ENCODE peak calls at places on chromosomes 13 and 19, in seven cellular contexts. V, T, Z, J, Y, U and L are unnamed samples.

GRCh38 chr19:35002037-35002535 is 2.0 kb downstream of the GRAMD1A start:
- DNase-seq in V (no peak), T (no peak), Z (no peak), J (no peak), Y (no peak), U (no peak), L (no peak)

GRCh38 chr19:18308051-18308947 is 14.6 kb downstream of the LSM4 start:
- DNase-seq in V (no peak), T (no peak), Z (no peak), J (no peak), Y (no peak), U (no peak), L (no peak)

GRCh38 chr13:74443623-74444022 is 309.4 kb upstream of the KLF12 start:
- DNase-seq in V (no peak), T (peak; percentile 1), Z (no peak), J (no peak), Y (no peak), U (peak; percentile 33), L (peak; percentile 71)

GRCh38 chr13:83221813-83222241 is 660.4 kb downstream of the SLITRK1 start:
- DNase-seq in V (no peak), T (no peak), Z (no peak), J (no peak), Y (no peak), U (no peak), L (peak; percentile 89)

GRCh38 chr19:34578751-34579150 is 97.2 kb downstream of the WTIP start:
- DNase-seq in V (no peak), T (no peak), Z (no peak), J (no peak), Y (no peak), U (no peak), L (no peak)

GRCh38 chr13:103430368-103430767 is 364.2 kb upstream of the SLC10A2 start:
- DNase-seq in V (no peak), T (no peak), Z (no peak), J (no peak), Y (no peak), U (no peak), L (no peak)

GRCh38 chr13:98741741-98742435 is 10.6 kb downstream of the SLC15A1 start:
- DNase-seq in V (no peak), T (no peak), Z (no peak), J (no peak), Y (no peak), U (no peak), L (peak; percentile 42)

GRCh38 chr13:98206946-98207345 is 29.9 kb upstream of the RNF113B start:
- DNase-seq in V (no peak), T (no peak), Z (no peak), J (no peak), Y (no peak), U (no peak), L (peak; percentile 94)

GRCh38 chr13:43799191-43799590 is 12.4 kb upstream of the ENOX1 start:
- DNase-seq in V (peak; percentile 38), T (no peak), Z (no peak), J (no peak), Y (no peak), U (no peak), L (no peak)

GRCh38 chr19:54418030-54418929 is 3.0 kb downstream of the TTYH1 start:
- DNase-seq in V (peak; percentile 53), T (no peak), Z (no peak), J (no peak), Y (no peak), U (peak; percentile 43), L (no peak)

GRCh38 chr13:28805193-28805819 is 14.8 kb upstream of the MTUS2 start:
- DNase-seq in V (peak; percentile 55), T (no peak), Z (peak; percentile 10), J (no peak), Y (no peak), U (peak; percentile 56), L (no peak)

GRCh38 chr13:77048592-77048991 is 21.6 kb upstream of the FBXL3 start:
- DNase-seq in V (no peak), T (no peak), Z (no peak), J (no peak), Y (no peak), U (peak; percentile 75), L (no peak)

GRCh38 chr13:20331949-20332348 is 99.8 kb upstream of the GJB6 start:
- DNase-seq in V (no peak), T (no peak), Z (no peak), J (no peak), Y (no peak), U (no peak), L (no peak)

GRCh38 chr19:58330458-58330857 is 3.7 kb downstream of the ZSCAN22 start:
- DNase-seq in V (no peak), T (peak; percentile 55), Z (no peak), J (no peak), Y (no peak), U (peak; percentile 50), L (peak; percentile 52)

GRCh38 chr19:794989-795658 is 2.1 kb upstream of the PTBP1 start:
- DNase-seq in V (no peak), T (no peak), Z (no peak), J (no peak), Y (no peak), U (no peak), L (no peak)

GRCh38 chr13:64274481-64275217 is 2859.0 kb upstream of the PCDH20 start:
- DNase-seq in V (no peak), T (no peak), Z (no peak), J (no peak), Y (no peak), U (no peak), L (no peak)

GRCh38 chr13:24632382-24633121 is 47.7 kb upstream of the ATP12A start:
- DNase-seq in V (no peak), T (no peak), Z (no peak), J (no peak), Y (no peak), U (no peak), L (no peak)

GRCh38 chr13:79904581-79904980 is 423.6 kb downstream of the NDFIP2 start:
- DNase-seq in V (no peak), T (no peak), Z (no peak), J (no peak), Y (no peak), U (no peak), L (no peak)

GRCh38 chr19:2039082-2039958 is 11.7 kb downstream of the MKNK2 start:
- DNase-seq in V (no peak), T (no peak), Z (no peak), J (no peak), Y (no peak), U (no peak), L (no peak)

GRCh38 chr13:51520524-51520923 is 63.7 kb upstream of the WDFY2 start:
- DNase-seq in V (no peak), T (no peak), Z (no peak), J (no peak), Y (no peak), U (no peak), L (peak; percentile 95)

GRCh38 chr19:4977299-4978174 is 8.6 kb downstream of the KDM4B start:
- DNase-seq in V (no peak), T (no peak), Z (no peak), J (no peak), Y (no peak), U (peak; percentile 65), L (peak; percentile 91)

GRCh38 chr19:38455031-38455430 is 21.5 kb downstream of the RYR1 start:
- DNase-seq in V (no peak), T (no peak), Z (no peak), J (no peak), Y (no peak), U (peak; percentile 64), L (no peak)

GRCh38 chr19:40089462-40089861 is 1.3 kb downstream of the ZNF780A start:
- DNase-seq in V (no peak), T (no peak), Z (no peak), J (no peak), Y (no peak), U (no peak), L (peak; percentile 52)

GRCh38 chr19:29188289-29188688 is 24.7 kb downstream of the UQCRFS1 start:
- DNase-seq in V (no peak), T (no peak), Z (no peak), J (no peak), Y (no peak), U (no peak), L (no peak)

GRCh38 chr19:28019901-28020300 is 1193.0 kb downstream of the UQCRFS1 start:
- DNase-seq in V (no peak), T (no peak), Z (no peak), J (no peak), Y (no peak), U (no peak), L (no peak)

GRCh38 chr13:48221301-48222190 is 11.5 kb upstream of the ITM2B start:
- DNase-seq in V (no peak), T (no peak), Z (no peak), J (no peak), Y (no peak), U (no peak), L (no peak)

GRCh38 chr13:29452773-29453574 is 142.5 kb downstream of the SLC7A1 start:
- DNase-seq in V (no peak), T (no peak), Z (no peak), J (no peak), Y (no peak), U (no peak), L (peak; percentile 59)

GRCh38 chr13:40440990-40441820 is 225.2 kb downstream of the FOXO1 start:
- DNase-seq in V (no peak), T (no peak), Z (no peak), J (no peak), Y (no peak), U (no peak), L (peak; percentile 69)

GRCh38 chr13:93723316-93723715 is 496.7 kb downstream of the GPC6 start:
- DNase-seq in V (no peak), T (no peak), Z (no peak), J (no peak), Y (no peak), U (no peak), L (no peak)

GRCh38 chr13:47933688-47934011 is 67.4 kb downstream of the SUCLA2 start:
- DNase-seq in V (no peak), T (no peak), Z (no peak), J (no peak), Y (no peak), U (no peak), L (no peak)

GRCh38 chr13:26656919-26657318 is 99.4 kb downstream of the WASF3 start:
- DNase-seq in V (no peak), T (no peak), Z (no peak), J (no peak), Y (no peak), U (peak; percentile 82), L (no peak)

GRCh38 chr13:80458546-80458945 is 117.6 kb upstream of the SPRY2 start:
- DNase-seq in V (no peak), T (no peak), Z (no peak), J (no peak), Y (no peak), U (no peak), L (no peak)

GRCh38 chr13:98478134-98479129 is 98.5 kb downstream of the STK24 start:
- DNase-seq in V (no peak), T (no peak), Z (no peak), J (no peak), Y (no peak), U (peak; percentile 88), L (no peak)

GRCh38 chr13:42984691-42985090 is 7.3 kb downstream of the EPSTI1 start:
- DNase-seq in V (no peak), T (no peak), Z (no peak), J (no peak), Y (no peak), U (no peak), L (no peak)

GRCh38 chr13:60617863-60618733 is 221.1 kb downstream of the TDRD3 start:
- DNase-seq in V (no peak), T (no peak), Z (no peak), J (no peak), Y (no peak), U (peak; percentile 80), L (peak; percentile 47)

GRCh38 chr19:1221141-1221903 is 15.7 kb downstream of the STK11 start:
- DNase-seq in V (no peak), T (no peak), Z (no peak), J (no peak), Y (no peak), U (no peak), L (peak; percentile 60)

GRCh38 chr13:105497597-105497996 is 1037.9 kb downstream of the EFNB2 start:
- DNase-seq in V (no peak), T (no peak), Z (no peak), J (no peak), Y (no peak), U (no peak), L (no peak)

GRCh38 chr13:110907951-110908898 is 6.6 kb downstream of the ANKRD10 start:
- DNase-seq in V (peak; percentile 45), T (peak; percentile 28), Z (no peak), J (no peak), Y (no peak), U (peak; percentile 90), L (no peak)